ENCODE peak calls at places on chromosomes 3 and 15, in four cellular contexts. D is fibroblast of the aortic adventitia; S is stimulated activated CD8-positive, alpha-beta memory T cell treated with anti-CD3 and anti-CD28 coated beads, Interleukin-15, amount 100 ng/mL, for 4 hours; J is NB4. W is an unnamed sample.

GRCh38 chr3:169812844-169813677 is at the start of the genes LRRC34 and LRRIQ4:
- DNase-seq in D (peak; percentile 58), S (peak; percentile 54), J (peak; percentile 83), W (peak; percentile 81)

GRCh38 chr3:51343918-51344687 is 41.0 kb upstream of the MANF start:
- DNase-seq in D (peak; percentile 85), S (no peak), J (no peak), W (no peak)

GRCh38 chr3:129563850-129564535 is 21.0 kb downstream of the H1-8 start:
- DNase-seq in D (peak; percentile 35), S (no peak), J (no peak), W (no peak)

GRCh38 chr15:55552926-55553325 is 35.2 kb downstream of the PYGO1 start:
- DNase-seq in D (peak; percentile 61), S (no peak), J (no peak), W (no peak)

GRCh38 chr15:61479601-61480000 is 250.5 kb upstream of the RORA start:
- DNase-seq in D (no peak), S (no peak), J (no peak), W (no peak)

GRCh38 chr3:172717493-172718088 is 6.7 kb upstream of the NCEH1 start:
- DNase-seq in D (no peak), S (no peak), J (peak; percentile 39), W (no peak)

GRCh38 chr3:118369892-118370491 is 664.7 kb downstream of the IGSF11 start:
- DNase-seq in D (no peak), S (no peak), J (no peak), W (no peak)

GRCh38 chr3:113747719-113748046 is 848 bp downstream of the ATP6V1A start:
- DNase-seq in D (no peak), S (peak; percentile 19), J (peak; percentile 56), W (no peak)

GRCh38 chr15:81895723-81896122 is 150.1 kb downstream of the MEX3B start:
- DNase-seq in D (no peak), S (no peak), J (no peak), W (no peak)

GRCh38 chr3:15428539-15428938 is 1.1 kb downstream of the EAF1 start:
- DNase-seq in D (peak; percentile 69), S (no peak), J (peak; percentile 37), W (no peak)

GRCh38 chr15:68210821-68211655 is 5.9 kb upstream of the CALML4 start:
- DNase-seq in D (peak; percentile 43), S (no peak), J (peak; percentile 63), W (peak; percentile 35)

GRCh38 chr3:113339616-113340244 is 101.6 kb downstream of the CFAP44 start:
- DNase-seq in D (no peak), S (no peak), J (no peak), W (no peak)

GRCh38 chr3:42712716-42713372 is 10.2 kb upstream of the HHATL start:
- DNase-seq in D (no peak), S (no peak), J (no peak), W (no peak)

GRCh38 chr15:55695432-55695831 is 47.5 kb downstream of the PRTG start:
- DNase-seq in D (no peak), S (no peak), J (no peak), W (no peak)

GRCh38 chr3:61522064-61522463 is 39.3 kb upstream of the PTPRG start:
- DNase-seq in D (no peak), S (no peak), J (no peak), W (no peak)

GRCh38 chr3:126523745-126524428 is at the start of gene CHST13:
- DNase-seq in D (no peak), S (no peak), J (peak; percentile 84), W (no peak)

GRCh38 chr3:108477511-108478147 is 32.8 kb downstream of the MYH15 start:
- DNase-seq in D (peak; percentile 72), S (peak; percentile 39), J (peak; percentile 72), W (peak; percentile 58)

GRCh38 chr3:141746962-141747361 is 8.9 kb downstream of the RNF7 start:
- DNase-seq in D (no peak), S (no peak), J (no peak), W (no peak)

GRCh38 chr15:49062900-49063299 is 16.7 kb upstream of the SECISBP2L start:
- DNase-seq in D (no peak), S (no peak), J (no peak), W (no peak)